ENCODE peak calls at places on chromosomes 11 and 22, in six cellular contexts. R, W, Z, N, Q and A are unnamed samples.

GRCh38 chr22:21937041-21937820 is 15.4 kb downstream of the PPM1F start:
- DNase-seq in R (no peak), W (peak), Z (no peak), N (peak), Q (no peak), A (peak)

GRCh38 chr11:16632295-16633200 is 105.9 kb upstream of the C11orf58 start:
- DNase-seq in R (no peak), W (no peak), Z (no peak), N (peak), Q (peak), A (peak)

GRCh38 chr22:20054034-20054427 is 26.0 kb upstream of the DGCR8 start:
- DNase-seq in R (no peak), W (no peak), Z (no peak), N (no peak), Q (no peak), A (no peak)

GRCh38 chr11:93765551-93765950 is 18.5 kb upstream of the MED17 start:
- DNase-seq in R (no peak), W (no peak), Z (no peak), N (no peak), Q (no peak), A (no peak)

GRCh38 chr22:35587447-35587870 is 29.7 kb downstream of the MB start:
- DNase-seq in R (no peak), W (peak), Z (peak), N (peak), Q (no peak), A (peak)

GRCh38 chr11:76795936-76796441 is 12.8 kb downstream of the TSKU start:
- DNase-seq in R (no peak), W (no peak), Z (no peak), N (no peak), Q (no peak), A (no peak)

GRCh38 chr11:76622481-76623094 is 48.0 kb downstream of the LRRC32 start:
- DNase-seq in R (no peak), W (no peak), Z (no peak), N (no peak), Q (no peak), A (no peak)

GRCh38 chr11:82505384-82505783 is 228.3 kb downstream of the FAM181B start:
- DNase-seq in R (no peak), W (no peak), Z (no peak), N (no peak), Q (peak), A (no peak)

GRCh38 chr11:45238724-45239123 is 47.4 kb downstream of the SYT13 start:
- DNase-seq in R (no peak), W (no peak), Z (no peak), N (no peak), Q (no peak), A (no peak)

GRCh38 chr11:120867988-120868387 is 155.9 kb upstream of the TBCEL start:
- DNase-seq in R (no peak), W (no peak), Z (no peak), N (no peak), Q (no peak), A (no peak)

GRCh38 chr11:1040428-1041148 is 4.1 kb upstream of the MUC6 start:
- DNase-seq in R (no peak), W (peak), Z (peak), N (peak), Q (no peak), A (peak)

GRCh38 chr22:41713004-41713403 is 13.7 kb downstream of the MEI1 start:
- DNase-seq in R (no peak), W (no peak), Z (no peak), N (no peak), Q (no peak), A (no peak)

GRCh38 chr11:88695701-88696414 is 358.3 kb upstream of the CTSC start:
- DNase-seq in R (no peak), W (no peak), Z (no peak), N (no peak), Q (no peak), A (no peak)

GRCh38 chr11:79087238-79087956 is 353.4 kb downstream of the TENM4 start:
- DNase-seq in R (no peak), W (no peak), Z (no peak), N (no peak), Q (peak), A (no peak)

GRCh38 chr11:27497284-27497866 is 9.2 kb downstream of the LIN7C start:
- DNase-seq in R (no peak), W (no peak), Z (no peak), N (no peak), Q (no peak), A (no peak)

GRCh38 chr11:9351956-9352355 is 32.5 kb upstream of the IPO7 start:
- DNase-seq in R (no peak), W (no peak), Z (no peak), N (no peak), Q (no peak), A (no peak)

GRCh38 chr11:494761-495536 is 12.1 kb downstream of the RNH1 start:
- DNase-seq in R (no peak), W (peak), Z (peak), N (no peak), Q (no peak), A (no peak)

GRCh38 chr11:92211576-92212167 is 12.9 kb upstream of the FAT3 start:
- DNase-seq in R (no peak), W (peak), Z (no peak), N (peak), Q (peak), A (peak)
- TF ChIP-seq CTCF in R (peak), W (peak), Z (no peak), N (peak), Q (peak), A (no peak)

DNA sequence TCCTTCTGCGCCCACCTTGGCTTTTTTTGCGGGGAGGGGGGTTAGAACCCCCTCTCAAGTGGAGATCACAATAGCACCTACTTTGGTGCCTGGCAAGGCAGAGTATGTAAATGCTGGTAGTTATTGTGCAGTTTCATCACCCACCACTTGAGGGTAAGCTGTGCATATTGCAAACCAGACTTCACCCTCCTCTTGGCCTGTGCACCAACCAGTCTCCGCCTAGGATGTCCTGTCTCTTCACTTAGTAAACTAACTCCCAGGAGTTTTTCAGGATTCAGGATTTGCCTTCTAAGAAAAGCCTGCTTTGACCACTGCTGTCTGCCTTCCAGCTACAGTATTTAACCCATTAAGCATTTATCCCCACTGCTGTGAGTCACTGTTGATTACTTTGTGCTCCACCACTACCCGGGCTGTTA is 2.0 kb upstream of the UBXN1 start:
- DNase-seq in R (no peak), W (peak), Z (no peak), N (peak), Q (peak), A (peak)
- TF ChIP-seq CTCF in R (peak), W (peak), Z (peak), N (peak), Q (peak), A (peak)

GRCh38 chr11:63680842-63681207 is 475 bp upstream of the RTN3 start:
- DNase-seq in R (no peak), W (no peak), Z (no peak), N (peak), Q (no peak), A (peak)

GRCh38 chr11:63683133-63683991 is 2.1 kb downstream of the RTN3 start:
- DNase-seq in R (no peak), W (no peak), Z (no peak), N (no peak), Q (no peak), A (no peak)

GRCh38 chr11:63686912-63687311 is 5.6 kb downstream of the RTN3 start:
- DNase-seq in R (no peak), W (no peak), Z (no peak), N (no peak), Q (no peak), A (no peak)

GRCh38 chr11:63682045-63682915 is 980 bp downstream of the RTN3 start:
- DNase-seq in R (no peak), W (peak), Z (no peak), N (no peak), Q (peak), A (peak)

GRCh38 chr11:63681208-63682044 is at the start of gene RTN3:
- DNase-seq in R (peak), W (peak), Z (peak), N (peak), Q (peak), A (peak)
- TF ChIP-seq CTCF in R (no peak), W (no peak), Z (no peak), N (no peak), Q (peak), A (no peak)

GRCh38 chr22:50691521-50691920 is 18.9 kb downstream of the SHANK3 start:
- DNase-seq in R (no peak), W (no peak), Z (no peak), N (peak), Q (peak), A (peak)
- TF ChIP-seq CTCF in R (no peak), W (peak), Z (peak), N (peak), Q (peak), A (peak)

DNA sequence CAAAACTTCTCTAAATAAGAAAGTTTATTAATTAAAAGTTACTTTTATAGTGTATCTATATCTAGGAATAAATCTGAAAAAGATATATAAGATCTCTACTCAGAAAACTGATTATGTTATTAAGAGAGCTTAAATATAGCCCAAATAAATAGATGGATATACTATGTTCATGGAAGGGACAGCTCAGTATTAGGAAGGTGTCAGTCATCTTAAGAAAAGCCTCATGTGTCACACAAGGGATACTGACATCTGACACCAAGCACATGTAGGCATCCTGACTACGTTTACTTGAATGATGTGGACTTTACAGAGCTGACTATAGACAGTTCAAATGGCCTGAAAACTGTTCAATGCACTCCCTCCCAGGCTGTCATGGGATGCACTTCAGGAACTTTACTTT is 19.3 kb downstream of the PPARA start:
- DNase-seq in R (no peak), W (no peak), Z (no peak), N (no peak), Q (no peak), A (no peak)
- TF ChIP-seq CTCF in R (no peak), W (no peak), Z (no peak), N (no peak), Q (no peak), A (no peak)

GRCh38 chr11:123143476-123143875 is 51.6 kb downstream of the CLMP start:
- DNase-seq in R (no peak), W (no peak), Z (no peak), N (no peak), Q (no peak), A (no peak)

GRCh38 chr11:123145661-123146060 is 49.4 kb downstream of the CLMP start:
- DNase-seq in R (no peak), W (no peak), Z (no peak), N (no peak), Q (peak), A (no peak)

GRCh38 chr11:123145220-123145619 is 49.8 kb downstream of the CLMP start:
- DNase-seq in R (peak), W (no peak), Z (no peak), N (peak), Q (no peak), A (peak)

GRCh38 chr11:123144707-123145106 is 50.3 kb downstream of the CLMP start:
- DNase-seq in R (no peak), W (no peak), Z (no peak), N (peak), Q (no peak), A (peak)

GRCh38 chr11:123143921-123144320 is 51.1 kb downstream of the CLMP start:
- DNase-seq in R (no peak), W (no peak), Z (no peak), N (no peak), Q (no peak), A (no peak)
- TF ChIP-seq CTCF in R (no peak), W (no peak), Z (no peak), N (no peak), Q (no peak), A (no peak)